ENCODE peak calls at places on chromosome 12, in seven cellular contexts. G, P, K, M, O, Y and F are unnamed samples.

GRCh38 chr12:53287741-53288216 is 7.6 kb upstream of the PFDN5 start:
- DNase-seq in G (peak; percentile 77), P (peak; percentile 79), K (peak; percentile 32), M (no peak), O (peak; percentile 66), Y (peak; percentile 73), F (peak; percentile 63)

GRCh38 chr12:107356266-107356936 is 263.1 kb upstream of the CRY1 start:
- DNase-seq in G (no peak), P (no peak), K (no peak), M (no peak), O (no peak), Y (no peak), F (no peak)

GRCh38 chr12:52335598-52336262 is 14.5 kb upstream of the KRT83 start:
- DNase-seq in G (no peak), P (peak; percentile 74), K (no peak), M (no peak), O (peak; percentile 85), Y (no peak), F (no peak)

GRCh38 chr12:109563291-109564284 is 9.7 kb downstream of the MMAB start:
- DNase-seq in G (no peak), P (no peak), K (no peak), M (no peak), O (peak; percentile 45), Y (no peak), F (no peak)

GRCh38 chr12:24850486-24850885 is 98.4 kb downstream of the BCAT1 start:
- DNase-seq in G (no peak), P (no peak), K (no peak), M (no peak), O (no peak), Y (no peak), F (no peak)

GRCh38 chr12:110546339-110546738 is 36.8 kb downstream of the PPTC7 start:
- DNase-seq in G (no peak), P (no peak), K (no peak), M (no peak), O (no peak), Y (no peak), F (no peak)

GRCh38 chr12:79298511-79298910 is 392.3 kb downstream of the PAWR start:
- DNase-seq in G (no peak), P (no peak), K (no peak), M (no peak), O (no peak), Y (no peak), F (no peak)

GRCh38 chr12:497501-498160 is 37.9 kb downstream of the B4GALNT3 start:
- DNase-seq in G (peak; percentile 21), P (no peak), K (no peak), M (no peak), O (no peak), Y (no peak), F (no peak)

GRCh38 chr12:104456417-104456949 is at the start of gene CHST11:
- DNase-seq in G (peak; percentile 96), P (peak; percentile 76), K (peak; percentile 49), M (peak; percentile 57), O (peak; percentile 81), Y (peak; percentile 96), F (no peak)

GRCh38 chr12:52828156-52829090 is 5.7 kb downstream of the KRT79 start:
- DNase-seq in G (no peak), P (no peak), K (no peak), M (no peak), O (no peak), Y (no peak), F (no peak)

GRCh38 chr12:96548384-96548783 is 59.0 kb downstream of the CFAP54 start:
- DNase-seq in G (no peak), P (no peak), K (no peak), M (no peak), O (no peak), Y (no peak), F (no peak)

GRCh38 chr12:76247992-76248391 is 100.2 kb downstream of the BBS10 start:
- DNase-seq in G (no peak), P (no peak), K (no peak), M (no peak), O (no peak), Y (no peak), F (no peak)

GRCh38 chr12:67096533-67097318 is 172.4 kb upstream of the CAND1 start:
- DNase-seq in G (no peak), P (no peak), K (no peak), M (no peak), O (no peak), Y (no peak), F (no peak)

GRCh38 chr12:100376166-100376565 is 19.3 kb downstream of the SLC17A8 start:
- DNase-seq in G (no peak), P (no peak), K (no peak), M (no peak), O (no peak), Y (no peak), F (no peak)

GRCh38 chr12:130715996-130716917 is at the start of gene RIMBP2:
- DNase-seq in G (peak; percentile 83), P (no peak), K (no peak), M (no peak), O (no peak), Y (peak; percentile 77), F (no peak)

GRCh38 chr12:95630496-95630895 is 79.2 kb upstream of the USP44 start:
- DNase-seq in G (no peak), P (no peak), K (no peak), M (no peak), O (no peak), Y (no peak), F (no peak)

GRCh38 chr12:120762093-120762492 is 36.5 kb downstream of the ACADS start:
- DNase-seq in G (no peak), P (no peak), K (no peak), M (no peak), O (no peak), Y (no peak), F (no peak)

GRCh38 chr12:111788178-111788654 is 21.5 kb downstream of the ALDH2 start:
- DNase-seq in G (no peak), P (no peak), K (no peak), M (no peak), O (peak; percentile 89), Y (no peak), F (peak; percentile 27)

GRCh38 chr12:45285717-45286116 is 69.8 kb downstream of the ANO6 start:
- DNase-seq in G (peak; percentile 42), P (no peak), K (no peak), M (no peak), O (no peak), Y (no peak), F (no peak)

GRCh38 chr12:81257952-81258551 is 180.2 kb downstream of the ACSS3 start:
- DNase-seq in G (no peak), P (no peak), K (no peak), M (no peak), O (no peak), Y (peak; percentile 32), F (no peak)

GRCh38 chr12:115941362-115941761 is 336.1 kb downstream of the MED13L start:
- DNase-seq in G (no peak), P (no peak), K (no peak), M (no peak), O (no peak), Y (no peak), F (no peak)

GRCh38 chr12:114669501-114670256 is 14.3 kb downstream of the TBX3 start:
- DNase-seq in G (peak; percentile 46), P (no peak), K (no peak), M (no peak), O (no peak), Y (peak; percentile 63), F (no peak)

GRCh38 chr12:12441891-12442461 is 85.1 kb downstream of the BORCS5 start:
- DNase-seq in G (no peak), P (no peak), K (no peak), M (no peak), O (no peak), Y (peak; percentile 50), F (no peak)

GRCh38 chr12:92074889-92075288 is 70.8 kb downstream of the BTG1 start:
- DNase-seq in G (no peak), P (no peak), K (no peak), M (no peak), O (no peak), Y (no peak), F (no peak)
- H3K27ac ChIP-seq in G (no peak overlapping the region), P (no peak overlapping the region), K (no peak overlapping the region), M (no peak overlapping the region), O (no peak overlapping the region), Y (peak overlapping the region; percentile 91), F (no peak overlapping the region)

GRCh38 chr12:113537041-113537750 is 65.5 kb upstream of the LHX5 start:
- DNase-seq in G (no peak), P (no peak), K (no peak), M (no peak), O (no peak), Y (no peak), F (no peak)
- H3K27ac ChIP-seq in G (no peak overlapping the region), P (no peak overlapping the region), K (no peak overlapping the region), M (no peak overlapping the region), O (no peak overlapping the region), Y (no peak overlapping the region), F (no peak overlapping the region)

DNA sequence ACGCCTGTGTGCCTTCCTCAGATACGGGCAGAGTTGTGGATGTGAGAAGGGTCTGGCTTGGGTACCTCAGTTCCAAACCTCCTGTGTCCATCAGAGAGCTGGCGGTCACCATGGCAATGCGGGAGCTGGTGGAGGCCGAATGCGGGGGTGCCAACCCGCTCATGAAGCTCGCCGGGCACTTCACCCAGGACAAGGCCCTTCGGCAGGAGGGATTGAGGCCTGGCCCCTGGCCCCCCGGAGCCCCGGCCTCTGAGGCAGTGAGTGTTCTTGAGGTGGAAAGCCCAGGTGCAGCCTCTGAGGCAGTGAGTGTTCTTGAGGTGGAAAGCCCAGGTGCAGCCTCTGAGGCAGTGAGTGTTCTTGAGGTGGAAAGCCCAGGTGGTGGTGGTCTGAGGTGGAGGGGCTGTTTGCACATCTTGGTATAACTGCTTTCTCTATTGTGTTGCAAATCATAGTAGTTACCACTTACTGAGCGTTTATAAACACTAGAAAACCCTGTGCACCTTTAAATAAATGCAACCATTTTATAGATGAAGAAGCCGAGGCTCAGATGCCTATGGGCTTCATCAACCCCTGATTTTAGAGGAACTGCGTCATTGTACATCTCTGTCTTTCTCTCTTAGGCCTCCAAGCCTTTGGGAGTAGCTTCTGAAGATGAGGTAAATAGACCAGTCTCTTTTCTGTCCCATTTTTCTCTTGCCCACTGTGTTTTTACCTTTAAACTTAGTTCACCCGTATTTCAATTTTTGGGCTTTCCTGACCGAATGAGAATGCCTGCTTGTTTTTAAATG is 976 bp downstream of the PEX5 start:
- DNase-seq in G (peak; percentile 59), P (peak; percentile 32), K (peak; percentile 28), M (peak; percentile 7), O (peak; percentile 68), Y (peak; percentile 25), F (no peak)
- H3K27ac ChIP-seq in G (no peak overlapping the region), P (peak overlapping the region; percentile 94), K (peak overlapping the region; percentile 90), M (peak overlapping the region; percentile 90), O (peak overlapping the region; percentile 93), Y (no peak overlapping the region), F (peak overlapping the region; percentile 69)

DNA sequence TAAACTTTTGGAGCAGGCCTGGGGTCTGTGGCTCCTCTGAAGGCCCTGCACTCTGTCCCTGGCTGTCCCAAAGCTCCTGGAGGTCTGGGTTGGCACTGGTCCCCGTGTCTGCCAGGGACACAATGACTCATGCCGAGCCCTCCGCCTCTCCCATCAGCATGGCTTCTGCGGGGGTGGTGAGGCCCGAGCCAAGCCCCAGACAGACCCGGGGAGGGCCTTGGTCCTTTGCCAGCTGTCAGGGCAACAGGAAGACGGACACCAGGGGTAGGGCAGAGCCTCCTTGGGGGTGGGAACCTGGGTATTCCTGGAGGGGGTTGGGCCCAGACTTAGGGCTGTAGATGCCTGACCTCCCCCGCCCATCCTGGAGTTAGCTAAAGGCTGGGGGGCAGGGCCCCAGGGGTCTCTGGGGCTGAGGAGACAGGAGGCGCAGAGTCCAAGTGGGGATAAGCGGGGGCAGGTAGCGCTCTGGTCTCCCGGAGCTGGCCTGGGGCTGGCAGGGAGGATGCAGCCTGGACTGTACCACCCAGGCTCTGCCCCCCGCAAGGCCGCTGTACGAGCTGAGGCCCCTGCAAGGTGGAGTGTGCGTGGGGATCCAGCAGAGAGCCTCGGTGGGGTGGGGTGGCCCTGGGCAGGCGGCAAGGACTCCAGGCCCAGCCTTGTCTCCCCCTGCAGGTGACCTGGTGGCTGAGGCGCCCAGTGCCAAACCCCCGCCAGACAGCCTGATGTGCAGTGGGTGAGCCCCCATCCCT is 16.4 kb upstream of the PUS1 start:
- DNase-seq in G (no peak), P (peak; percentile 42), K (no peak), M (peak; percentile 88), O (peak; percentile 70), Y (no peak), F (no peak)
- H3K27ac ChIP-seq in G (no peak overlapping the region), P (no peak overlapping the region), K (peak overlapping the region; percentile 37), M (peak overlapping the region; percentile 8), O (no peak overlapping the region), Y (no peak overlapping the region), F (peak overlapping the region; percentile 23)